ENCODE peak calls at places on chromosomes 2 and 18, in eight cellular contexts. S is brain microvascular endothelial cell, Y is heart left ventricle, J is B cell, D is BE2C, H is choroid plexus epithelial cell, G is tibial artery, C is Peyer's patch. B is an unnamed sample.

GRCh38 chr2:10906926-10907479 is 4.7 kb upstream of the KCNF1 start:
- DNase-seq in G (no peak), J (no peak), C (peak; percentile 23), S (no peak), D (no peak), Y (no peak), H (no peak), B (no peak)

GRCh38 chr2:42931147-42931817 is 138.9 kb upstream of the HAAO start:
- DNase-seq in Y (no peak), G (no peak), C (no peak), H (no peak), S (no peak), J (no peak), D (no peak), B (peak; percentile 40)

GRCh38 chr2:119174216-119174992 is 15.9 kb upstream of the C1QL2 start:
- DNase-seq in D (peak; percentile 39), H (peak; percentile 41), S (no peak), G (no peak), Y (no peak), C (peak; percentile 79), J (no peak), B (peak; percentile 68)

GRCh38 chr2:79511320-79511951 is 1.4 kb upstream of the CTNNA2 start:
- DNase-seq in G (no peak), S (no peak), Y (no peak), H (peak; percentile 30), J (no peak), D (no peak), C (no peak), B (peak; percentile 88)

GRCh38 chr2:231530099-231531085 is at the start of gene NMUR1:
- DNase-seq in C (peak; percentile 79), G (peak; percentile 66), Y (peak; percentile 56), D (peak; percentile 51), S (no peak), H (no peak), J (peak; percentile 68), B (peak; percentile 82)

GRCh38 chr2:28334527-28334891 is 58.1 kb upstream of the FOSL2 start:
- DNase-seq in S (no peak), J (no peak), Y (peak; percentile 68), D (peak; percentile 43), G (peak; percentile 59), C (no peak), H (no peak), B (no peak)

GRCh38 chr2:150204449-150204848 is 283.0 kb downstream of the RND3 start:
- DNase-seq in J (no peak), D (no peak), S (peak; percentile 88), G (no peak), Y (no peak), C (no peak), H (peak; percentile 88), B (no peak)

GRCh38 chr2:181471227-181471626 is 14.0 kb downstream of the ITGA4 start:
- DNase-seq in J (no peak), G (no peak), S (no peak), D (no peak), C (no peak), Y (no peak), H (peak; percentile 33), B (no peak)

GRCh38 chr2:181341855-181342594 is 115.2 kb upstream of the ITGA4 start:
- DNase-seq in H (no peak), D (no peak), S (no peak), Y (no peak), C (no peak), G (no peak), J (no peak), B (no peak)

GRCh38 chr2:238873401-238873801 is 25.5 kb downstream of the TWIST2 start:
- DNase-seq in Y (no peak), C (peak; percentile 38), H (no peak), J (no peak), G (peak; percentile 48), D (no peak), S (no peak), B (no peak)

GRCh38 chr2:164655750-164656149 is 34.5 kb upstream of the GRB14 start:
- DNase-seq in S (peak; percentile 6), C (no peak), J (no peak), D (no peak), G (no peak), Y (no peak), H (peak; percentile 30), B (no peak)

GRCh38 chr18:52570975-52571374 is 231.0 kb downstream of the DCC start:
- DNase-seq in S (no peak), D (no peak), G (no peak), H (peak; percentile 16), J (no peak), Y (no peak), C (no peak), B (no peak)

GRCh38 chr2:220789961-220790360 is 782.1 kb downstream of the EPHA4 start:
- DNase-seq in G (no peak), C (no peak), D (no peak), S (no peak), Y (no peak), H (peak; percentile 41), J (no peak), B (no peak)

DNA sequence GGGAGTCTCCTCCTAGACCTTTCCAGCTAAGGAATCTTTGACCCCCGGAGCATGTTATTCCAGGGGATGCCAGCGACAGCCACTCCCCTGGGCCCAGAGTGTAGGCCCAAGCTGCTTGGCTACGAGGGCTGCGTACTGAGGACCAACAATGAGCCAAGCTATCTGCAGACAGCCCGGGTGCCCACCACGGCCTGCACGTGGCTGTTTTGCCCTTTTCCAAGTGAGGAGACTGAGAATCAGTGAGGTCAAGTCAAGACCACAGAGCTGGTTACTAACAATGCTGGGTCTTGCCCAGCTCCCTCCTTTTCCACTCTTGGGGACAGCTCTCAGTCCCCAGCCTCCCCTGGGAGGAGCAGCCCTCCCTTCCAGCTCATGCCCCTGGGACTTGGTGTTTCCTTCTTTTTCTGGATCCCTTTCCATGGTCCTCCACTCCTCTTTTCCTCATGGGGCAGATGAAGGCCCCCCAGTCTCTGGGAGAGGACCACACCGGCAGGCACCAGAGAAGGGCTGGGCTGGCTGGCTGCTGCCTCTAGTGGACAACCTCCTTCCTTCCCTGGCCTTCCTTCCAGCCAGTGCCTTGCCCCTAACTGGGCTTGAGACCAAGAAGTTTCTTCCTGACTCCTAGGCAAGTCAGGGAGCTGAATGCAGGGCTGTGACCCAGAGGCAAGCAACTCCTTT is 550 bp upstream of the MALL start:
- DNase-seq in S (peak; percentile 20), D (no peak), Y (peak; percentile 66), J (no peak), H (peak; percentile 71), G (peak; percentile 82), C (peak; percentile 68), B (peak; percentile 33)
- TF ChIP-seq CTCF in S (peak; percentile 88), D (peak; percentile 16), Y (peak; percentile 36), J (no peak), H (peak; percentile 82), G (peak; percentile 49), C (no peak), B (peak; percentile 43)

DNA sequence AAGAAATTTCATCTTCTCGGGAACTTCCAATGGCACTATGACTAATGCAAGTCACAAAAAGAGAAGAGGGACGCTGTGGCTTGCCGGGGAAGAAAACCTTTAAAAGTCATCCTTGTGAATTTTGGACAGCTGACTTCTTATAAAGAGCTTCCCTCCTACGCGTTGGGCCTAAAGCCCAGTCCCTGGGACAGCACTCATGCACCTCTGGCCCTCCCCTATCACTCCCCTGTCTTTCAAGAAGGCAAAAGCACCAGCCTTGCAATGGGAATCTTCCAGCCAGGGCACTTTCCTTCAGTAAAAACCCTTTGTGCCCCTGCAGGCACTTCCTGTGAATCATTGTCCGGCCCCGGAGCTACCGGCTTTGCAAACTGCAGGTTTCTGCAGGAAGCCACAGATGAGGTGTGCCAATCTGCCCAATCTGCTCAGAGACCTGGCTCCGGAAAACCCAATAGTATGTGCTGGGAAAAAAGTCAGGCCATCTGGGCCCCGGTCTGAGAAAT is 7.1 kb downstream of the MREG start:
- DNase-seq in H (no peak), C (no peak), J (no peak), G (no peak), S (peak; percentile 6), Y (peak; percentile 44), D (no peak), B (no peak)
- TF ChIP-seq CTCF in H (no peak), C (no peak), J (no peak), G (no peak), S (peak; percentile 14), Y (no peak), D (no peak), B (no peak)

GRCh38 chr2:124369181-124369580 is 344.1 kb downstream of the CNTNAP5 start:
- DNase-seq in S (no peak), Y (no peak), H (no peak), C (no peak), D (no peak), J (no peak), G (no peak), B (no peak)
- TF ChIP-seq CTCF in S (no peak), Y (no peak), H (no peak), C (no peak), D (no peak), J (no peak), G (no peak), B (no peak)

DNA sequence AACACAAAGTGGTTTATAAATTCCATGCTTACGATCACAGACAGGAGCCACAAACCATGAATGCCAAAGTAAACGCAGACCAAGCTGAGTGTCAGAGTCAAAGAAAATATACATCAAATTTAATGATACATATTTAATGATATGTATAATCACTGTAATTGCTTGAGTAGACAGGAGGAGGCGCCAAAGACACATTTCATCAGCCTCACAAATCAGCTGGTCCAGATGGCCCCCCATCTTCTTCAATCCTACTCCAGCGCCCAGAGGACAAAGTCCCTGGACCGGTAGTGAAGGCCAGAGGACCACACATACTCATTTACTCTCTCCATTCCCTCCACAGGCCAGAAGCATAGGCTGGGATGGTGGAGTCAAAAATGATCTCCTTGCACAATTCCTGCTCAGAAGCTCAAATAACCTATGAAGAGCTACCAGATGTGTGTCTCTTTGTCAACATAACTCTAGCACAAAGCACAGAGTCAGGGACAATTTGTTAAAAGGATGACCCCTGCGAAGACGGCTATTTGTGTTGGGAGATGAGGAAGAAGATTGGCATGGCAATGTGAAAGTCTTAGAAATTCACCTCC is 149.3 kb upstream of the PGAP1 start:
- DNase-seq in J (no peak), S (peak; percentile 17), H (peak; percentile 58), D (peak; percentile 42), Y (no peak), C (no peak), G (no peak), B (peak; percentile 15)
- TF ChIP-seq CTCF in J (peak; percentile 62), S (peak; percentile 61), H (peak; percentile 64), D (peak; percentile 64), Y (no peak), C (peak; percentile 13), G (no peak), B (peak; percentile 42)

GRCh38 chr2:195596840-195597239 is 60.2 kb upstream of the SLC39A10 start:
- DNase-seq in Y (no peak), S (no peak), D (no peak), H (peak; percentile 18), C (no peak), G (no peak), J (no peak), B (no peak)
- TF ChIP-seq CTCF in Y (no peak), S (no peak), D (no peak), H (no peak), C (no peak), G (no peak), J (no peak), B (no peak)